ENCODE peak calls at places on chromosomes 6 and 20, in five cellular contexts. L is NB4, F is vagina, G is esophagus squamous epithelium, D is spleen. V is an unnamed sample.

GRCh38 chr20:32614303-32614702 is 29.2 kb upstream of the NOL4L start:
- DNase-seq in D (no peak), G (no peak), L (no peak), F (no peak), V (no peak)

GRCh38 chr6:136582702-136583471 is 32.7 kb upstream of the MAP7 start:
- DNase-seq in D (no peak), F (no peak), G (no peak), L (peak), V (no peak)

GRCh38 chr6:20879526-20879925 is 345.3 kb downstream of the CDKAL1 start:
- DNase-seq in D (no peak), G (no peak), L (no peak), F (no peak), V (no peak)

GRCh38 chr6:136761227-136761922 is 30.9 kb downstream of the MAP3K5 start:
- DNase-seq in G (no peak), L (peak), D (peak), F (no peak), V (no peak)

GRCh38 chr20:2005831-2006426 is 12.1 kb upstream of the PDYN start:
- DNase-seq in F (no peak), D (peak), L (peak), G (no peak), V (no peak)

GRCh38 chr6:6918216-6918983 is 189.4 kb upstream of the RREB1 start:
- DNase-seq in D (no peak), F (no peak), G (no peak), L (peak), V (no peak)

GRCh38 chr6:80280258-80281010 is 174.0 kb downstream of the BCKDHB start:
- DNase-seq in L (peak), F (no peak), G (no peak), D (no peak), V (no peak)

GRCh38 chr6:158686791-158687381 is 37.0 kb downstream of the SYTL3 start:
- DNase-seq in D (peak), L (peak), F (no peak), G (no peak), V (peak)

GRCh38 chr20:62461834-62462233 is 14.0 kb downstream of the GATA5 start:
- DNase-seq in D (no peak), L (no peak), F (no peak), G (no peak), V (no peak)

GRCh38 chr6:15062311-15063252 is 183.3 kb upstream of the JARID2 start:
- DNase-seq in F (no peak), G (no peak), D (no peak), L (peak), V (no peak)

GRCh38 chr6:137222376-137222775 is 3.2 kb upstream of the IFNGR1 start:
- DNase-seq in F (no peak), G (no peak), L (peak), D (no peak), V (no peak)

GRCh38 chr6:163525926-163526325 is 111.4 kb downstream of the QKI start:
- DNase-seq in L (no peak), G (no peak), D (no peak), F (no peak), V (no peak)

GRCh38 chr6:124282541-124282940 is 478.9 kb downstream of the NKAIN2 start:
- DNase-seq in L (no peak), G (no peak), F (no peak), D (no peak), V (no peak)

GRCh38 chr6:11971154-11971553 is 41.0 kb upstream of the HIVEP1 start:
- DNase-seq in D (no peak), F (no peak), L (no peak), G (no peak), V (no peak)

GRCh38 chr20:21322921-21323321 is 19.8 kb downstream of the XRN2 start:
- DNase-seq in D (no peak), L (peak), G (no peak), F (no peak), V (no peak)

GRCh38 chr6:42250509-42250908 is 32.8 kb upstream of the MRPS10 start:
- DNase-seq in F (no peak), D (no peak), L (no peak), G (no peak), V (no peak)

GRCh38 chr20:19786311-19786710 is 28.3 kb downstream of the RIN2 start:
- DNase-seq in L (peak), G (no peak), F (no peak), D (no peak), V (peak)

GRCh38 chr20:57622579-57623381 is 2.6 kb upstream of the ZBP1 start:
- DNase-seq in D (peak), L (peak), F (no peak), G (no peak), V (no peak)

DNA sequence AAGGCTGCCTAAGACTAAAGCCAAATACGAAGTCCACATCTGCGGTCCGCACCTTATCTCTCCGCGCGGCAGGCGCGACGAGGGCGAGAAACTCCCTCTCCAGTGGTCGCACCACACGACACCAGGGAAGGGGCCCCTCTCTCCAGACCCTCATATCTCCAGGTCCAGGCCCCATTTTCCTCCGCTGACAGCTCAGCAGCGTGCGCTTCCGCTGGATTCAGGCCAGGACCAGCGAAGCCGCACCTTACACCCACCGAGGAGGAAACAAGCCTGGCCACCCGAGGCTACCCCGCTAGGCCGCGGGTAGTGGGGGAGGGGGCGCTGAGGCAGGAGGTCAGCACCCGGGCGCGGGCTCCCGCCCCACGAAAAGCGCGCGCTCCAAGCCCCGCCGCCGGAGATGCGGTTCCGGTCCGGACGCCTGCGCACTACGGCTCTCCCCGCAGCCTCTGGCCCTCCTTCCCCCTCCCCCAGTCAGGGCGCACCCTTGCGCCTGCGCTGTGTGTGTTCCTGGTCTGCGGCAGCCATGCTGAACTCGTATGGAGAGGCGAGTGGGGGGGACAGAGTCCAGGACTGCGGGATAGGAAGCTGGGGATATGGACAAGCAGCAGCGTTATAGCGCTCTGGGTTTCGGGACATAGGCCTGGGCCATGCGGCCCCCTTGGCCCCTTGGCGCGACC is at the start of gene BRD2:
- DNase-seq in G (peak), L (peak), D (peak), F (no peak), V (peak)
- TF ChIP-seq POLR2A in G (peak), L (peak), D (peak), F (peak), V (peak)

GRCh38 chr6:112429226-112429625 is 82.1 kb downstream of the RFPL4B start:
- DNase-seq in L (no peak), F (no peak), G (no peak), D (no peak), V (no peak)
- TF ChIP-seq CTCF in L (no peak), F (no peak), G (no peak), D (no peak), V (no peak)

DNA sequence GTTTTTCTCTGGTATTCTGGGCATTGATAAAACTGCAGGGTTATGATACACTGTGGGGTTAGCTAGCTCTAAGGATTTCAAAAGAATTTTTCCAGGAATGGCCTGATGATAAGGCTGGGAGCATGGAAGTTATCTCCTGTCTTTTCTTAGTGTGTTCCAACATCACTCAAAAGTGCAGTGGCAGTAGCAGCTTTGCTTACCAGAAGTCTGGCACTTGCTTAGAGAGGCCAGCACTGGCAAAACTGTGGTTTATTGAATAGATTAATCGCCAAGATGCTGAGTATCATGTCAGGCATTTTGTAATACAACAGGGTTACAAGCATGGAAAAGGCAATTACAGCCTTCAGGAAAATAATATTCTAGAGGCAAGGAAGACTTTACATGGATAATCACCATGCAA is 719.5 kb upstream of the GJE1 start:
- DNase-seq in G (no peak), D (no peak), L (no peak), F (no peak), V (no peak)
- TF ChIP-seq POLR2A in G (no peak), D (no peak), L (no peak), F (no peak), V (no peak)

DNA sequence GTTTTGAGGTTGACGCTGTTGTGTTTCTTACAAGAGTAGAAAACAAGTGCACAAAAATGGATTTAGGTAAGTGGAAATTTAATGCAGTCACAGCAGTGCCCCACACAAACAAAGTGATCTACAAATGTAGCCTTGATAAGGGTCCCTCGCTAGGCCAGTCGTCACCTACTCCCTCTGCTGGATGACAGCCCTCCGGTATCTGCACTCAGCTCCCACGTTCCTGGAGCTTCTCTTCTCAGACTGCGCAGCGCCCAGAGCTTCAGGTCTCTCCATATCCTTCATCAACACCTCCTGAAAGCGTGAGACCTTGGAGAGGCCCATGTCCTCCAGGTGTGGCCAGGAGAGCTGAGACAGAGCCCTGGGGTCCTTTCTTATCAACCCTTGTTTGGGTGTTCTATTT is 58.3 kb upstream of the MAP3K4 start:
- DNase-seq in D (no peak), G (no peak), F (no peak), L (no peak), V (no peak)
- TF ChIP-seq CTCF in D (no peak), G (no peak), F (no peak), L (no peak), V (no peak)

GRCh38 chr6:169811072-169811471 is 59.6 kb downstream of the ERMARD start:
- DNase-seq in F (no peak), D (peak), L (no peak), G (no peak), V (peak)
- TF ChIP-seq POLR2A in F (no peak), D (no peak), L (no peak), G (no peak), V (no peak)

DNA sequence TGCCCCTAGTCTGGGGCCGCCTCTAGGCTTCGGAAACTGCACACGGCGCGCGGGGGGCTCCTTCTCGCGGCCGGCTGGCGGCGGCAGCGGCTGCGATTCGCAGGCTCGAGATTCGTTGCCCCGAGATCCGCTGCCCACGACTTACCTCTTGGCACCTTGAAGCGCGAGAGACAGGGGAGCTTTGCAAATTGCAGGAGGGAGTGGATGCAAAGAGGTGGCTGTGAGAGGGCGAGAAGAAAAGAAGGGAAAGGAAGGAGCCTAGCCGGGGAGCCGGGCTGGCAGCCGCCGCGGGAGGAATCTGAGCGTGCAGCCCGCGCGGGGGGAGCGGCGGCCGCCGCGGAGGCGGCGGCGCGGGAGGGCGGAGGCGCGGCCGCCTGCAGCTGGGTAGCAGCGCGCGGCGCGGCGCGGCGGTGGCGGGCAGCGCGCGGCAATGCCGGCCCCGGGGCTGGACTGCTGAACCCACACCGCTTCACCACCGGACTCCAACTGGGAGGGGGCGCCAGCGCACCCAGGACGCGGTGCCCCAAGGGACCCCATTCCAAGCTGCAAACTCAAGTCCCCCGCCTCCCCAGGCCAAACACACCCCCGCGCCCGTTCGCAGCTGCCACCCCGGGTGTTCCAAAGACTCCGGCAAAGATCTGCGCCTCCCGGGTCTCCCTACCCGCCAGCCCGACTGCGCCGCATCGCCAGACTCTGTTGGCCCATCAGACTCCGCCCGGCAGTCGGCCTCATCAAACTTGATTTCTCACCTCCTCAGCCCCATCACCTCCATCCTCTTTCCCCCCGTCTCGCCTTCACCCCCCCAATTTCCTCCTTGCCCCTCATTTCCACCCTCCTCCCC is 44.2 kb upstream of the SUPT3H start:
- DNase-seq in G (peak), L (peak), F (no peak), D (peak), V (peak)
- TF ChIP-seq CTCF in G (no peak), L (peak), F (no peak), D (no peak), V (no peak)

GRCh38 chr6:26204332-26205160 is 117.3 kb downstream of the HFE start:
- DNase-seq in G (peak), L (peak), F (no peak), D (peak), V (peak)

GRCh38 chr6:26202811-26203583 is 115.8 kb downstream of the HFE start:
- DNase-seq in G (no peak), F (no peak), L (no peak), D (no peak), V (no peak)

GRCh38 chr6:26205161-26205624 is 118.0 kb downstream of the HFE start:
- DNase-seq in G (no peak), F (no peak), L (peak), D (peak), V (peak)

GRCh38 chr6:26207248-26207801 is 120.1 kb downstream of the HFE start:
- DNase-seq in L (no peak), G (no peak), D (no peak), F (no peak), V (no peak)

GRCh38 chr6:26205625-26206574 is 118.7 kb downstream of the HFE start:
- DNase-seq in F (no peak), D (no peak), L (peak), G (no peak), V (no peak)
- TF ChIP-seq POLR2A in F (no peak), D (peak), L (no peak), G (no peak), V (no peak)

GRCh38 chr20:31548823-31549512 is 34.7 kb downstream of the HM13 start:
- DNase-seq in D (no peak), F (no peak), L (no peak), G (no peak), V (no peak)

GRCh38 chr20:31544600-31544999 is 30.4 kb downstream of the HM13 start:
- DNase-seq in G (no peak), D (no peak), L (no peak), F (no peak), V (no peak)

GRCh38 chr20:31547720-31548298 is 33.6 kb downstream of the HM13 start:
- DNase-seq in L (no peak), G (no peak), F (no peak), D (no peak), V (no peak)

GRCh38 chr20:31549513-31549880 is 35.3 kb downstream of the HM13 start:
- DNase-seq in G (no peak), D (no peak), L (no peak), F (no peak), V (no peak)

GRCh38 chr20:31547017-31547675 is 32.9 kb downstream of the HM13 start:
- DNase-seq in L (peak), G (peak), D (peak), F (no peak), V (peak)
- TF ChIP-seq CTCF in L (no peak), G (no peak), D (no peak), F (no peak), V (no peak)

GRCh38 chr6:88569959-88570358 is 393.5 kb downstream of the RNGTT start:
- DNase-seq in L (no peak), F (no peak), G (no peak), D (no peak), V (no peak)

GRCh38 chr6:88565409-88565811 is 398.0 kb downstream of the RNGTT start:
- DNase-seq in D (no peak), F (no peak), G (no peak), L (no peak), V (no peak)

GRCh38 chr6:88566746-88567534 is 396.5 kb downstream of the RNGTT start:
- DNase-seq in F (no peak), G (no peak), L (no peak), D (no peak), V (no peak)

GRCh38 chr6:88565836-88566235 is 397.6 kb downstream of the RNGTT start:
- DNase-seq in F (no peak), G (no peak), L (no peak), D (no peak), V (no peak)

DNA sequence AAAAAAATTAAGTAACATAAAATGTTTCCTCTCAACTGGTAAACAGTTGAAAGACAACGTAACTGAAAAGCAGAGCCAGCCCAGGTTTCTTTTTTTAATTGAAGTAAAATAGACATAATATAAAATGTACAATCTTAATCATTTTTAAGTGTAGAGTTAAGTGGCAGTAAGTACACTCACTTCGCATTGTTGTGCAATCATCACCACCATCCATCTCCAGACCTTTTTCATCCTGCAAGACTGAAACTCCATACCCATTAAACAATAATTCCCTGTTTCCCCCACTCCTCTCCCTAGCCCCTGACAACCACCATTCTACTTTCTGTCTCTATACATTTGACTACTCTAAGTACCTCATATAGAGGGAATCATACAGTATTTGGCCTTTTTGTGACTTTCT is 395.7 kb downstream of the RNGTT start:
- DNase-seq in G (no peak), D (no peak), L (no peak), F (no peak), V (no peak)
- TF ChIP-seq POLR2A in G (no peak), D (no peak), L (no peak), F (no peak), V (no peak)

DNA sequence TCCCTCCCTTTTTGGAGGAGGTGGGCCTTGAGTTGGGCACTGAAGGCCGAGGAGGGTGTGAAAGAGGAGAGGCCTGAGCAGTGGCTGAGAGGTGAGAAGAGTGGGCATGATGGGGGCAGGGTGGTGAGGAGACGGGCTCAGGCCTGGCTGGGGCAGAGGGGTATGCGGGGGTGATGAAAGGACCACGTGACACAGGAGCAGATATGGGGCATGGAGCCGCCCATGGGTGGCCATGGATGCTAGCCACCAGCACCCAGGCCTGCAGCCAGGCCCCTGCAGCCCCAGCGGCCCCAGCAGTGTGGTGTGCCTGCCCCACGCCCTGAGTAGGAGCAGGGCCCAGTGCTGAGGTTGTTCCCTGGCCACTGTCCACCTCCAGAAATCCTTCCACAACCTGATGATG is 26.5 kb downstream of the UQCC2 start:
- DNase-seq in D (no peak), L (no peak), F (no peak), G (no peak), V (no peak)
- TF ChIP-seq CTCF in D (no peak), L (no peak), F (no peak), G (no peak), V (no peak)

V was measured in lower leg skin.